ENCODE peak calls at places on chromosomes 3 and 15, in seven cellular contexts. B is AG04449, X is K562, C is osteoblast, E is cardiac muscle cell, J is epithelial cell of esophagus, L is sigmoid colon. Z is an unnamed sample.

GRCh38 chr3:46890132-46890531 is 12.6 kb downstream of the PTH1R start:
- DNase-seq in B (no peak), X (peak), C (peak), E (no peak), J (no peak), L (no peak), Z (no peak)

GRCh38 chr3:197748597-197749314 is 927 bp upstream of the FYTTD1 start:
- DNase-seq in B (no peak), X (no peak), C (peak), E (no peak), J (no peak), L (no peak), Z (peak)

GRCh38 chr3:38334656-38335055 is 11.9 kb upstream of the XYLB start:
- DNase-seq in B (peak), X (no peak), C (no peak), E (peak), J (no peak), L (no peak), Z (peak)

GRCh38 chr3:49410102-49410843 is 1.5 kb downstream of the RHOA start:
- DNase-seq in B (no peak), X (peak), C (no peak), E (no peak), J (no peak), L (no peak), Z (no peak)

GRCh38 chr3:147680820-147681488 is 271.8 kb downstream of the ZIC1 start:
- DNase-seq in B (no peak), X (no peak), C (no peak), E (peak), J (no peak), L (no peak), Z (no peak)

GRCh38 chr15:57595011-57595866 is 3.5 kb downstream of the MYZAP start:
- DNase-seq in B (no peak), X (no peak), C (peak), E (peak), J (no peak), L (no peak), Z (no peak)

GRCh38 chr3:13452490-13453335 is 27.4 kb upstream of the HDAC11 start:
- DNase-seq in B (no peak), X (peak), C (peak), E (peak), J (peak), L (no peak), Z (peak)

GRCh38 chr3:44845528-44846520 is 15.9 kb upstream of the TMEM42 start:
- DNase-seq in B (peak), X (no peak), C (no peak), E (peak), J (peak), L (no peak), Z (peak)

GRCh38 chr15:40310001-40310959 is 2.5 kb upstream of the PLCB2 start:
- DNase-seq in B (no peak), X (peak), C (peak), E (peak), J (peak), L (peak), Z (no peak)

GRCh38 chr15:50850003-50850402 is 58.5 kb upstream of the AP4E1 start:
- DNase-seq in B (no peak), X (no peak), C (no peak), E (no peak), J (no peak), L (no peak), Z (no peak)

DNA sequence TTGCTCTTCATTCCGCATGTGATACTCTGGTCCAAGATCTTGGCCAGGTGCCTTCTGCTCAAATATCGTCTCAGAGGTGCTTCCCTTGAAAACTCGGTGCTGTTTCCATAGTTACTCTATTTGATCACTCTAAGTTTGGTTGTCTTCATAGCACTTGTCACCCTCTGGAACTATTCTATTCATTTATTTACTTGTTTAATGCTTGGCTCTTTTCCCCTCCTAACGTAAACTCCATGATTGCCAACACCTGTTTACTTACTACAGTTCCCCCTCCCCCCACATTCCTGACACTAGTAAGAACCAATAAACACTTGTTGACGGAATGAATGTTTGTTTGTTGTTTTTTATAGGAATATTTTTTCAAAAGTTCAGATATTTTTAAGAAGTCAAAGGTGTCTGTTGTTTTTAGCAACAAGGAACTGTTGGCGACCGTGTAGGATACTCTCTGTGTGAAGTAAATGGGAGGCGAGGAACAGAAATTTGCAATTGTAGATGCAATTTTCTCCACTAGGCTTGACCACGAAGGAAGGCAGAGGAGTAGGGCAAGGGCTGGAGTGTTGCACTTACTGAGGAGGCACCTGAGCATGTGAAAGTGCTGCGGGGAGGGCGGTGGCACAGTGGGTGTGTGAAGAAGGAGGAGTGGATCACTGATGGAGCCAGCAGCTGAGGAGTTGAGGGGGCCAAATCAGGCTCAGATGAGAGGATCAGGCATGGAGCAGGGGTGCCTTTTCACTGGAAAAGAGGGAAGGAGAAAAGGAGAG is 48.4 kb downstream of the MOBP start:
- DNase-seq in B (no peak), X (no peak), C (no peak), E (no peak), J (no peak), L (no peak), Z (no peak)
- TF ChIP-seq CTCF in B (no peak), X (no peak), C (no peak), E (no peak), J (no peak), L (no peak), Z (no peak)

DNA sequence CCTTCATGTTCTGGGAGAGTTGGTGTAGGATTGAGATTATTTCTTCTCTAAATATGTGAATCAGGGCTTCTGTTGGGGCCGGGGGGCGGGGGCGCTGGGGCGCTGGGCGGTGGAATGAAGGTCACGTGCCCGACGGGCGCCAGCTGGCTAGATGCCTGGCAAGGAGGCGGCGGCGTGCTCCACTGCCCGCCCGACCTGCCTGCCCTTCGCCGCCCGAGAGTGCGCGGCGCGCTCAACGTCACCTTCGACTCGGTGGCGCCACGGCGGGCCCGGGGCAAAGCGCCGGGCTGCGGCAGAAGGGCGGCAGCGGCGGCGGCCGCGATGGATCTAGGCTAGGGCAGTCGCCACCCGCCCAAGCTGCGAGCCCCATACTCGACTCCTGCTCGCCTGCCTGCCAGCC is 47.0 kb upstream of the LHFPL4 start:
- DNase-seq in B (no peak), X (no peak), C (peak), E (no peak), J (peak), L (no peak), Z (peak)
- H3K4me3 ChIP-seq in B (no peak), X (no peak), C (peak), E (no peak), J (no peak), L (peak), Z (no peak)

DNA sequence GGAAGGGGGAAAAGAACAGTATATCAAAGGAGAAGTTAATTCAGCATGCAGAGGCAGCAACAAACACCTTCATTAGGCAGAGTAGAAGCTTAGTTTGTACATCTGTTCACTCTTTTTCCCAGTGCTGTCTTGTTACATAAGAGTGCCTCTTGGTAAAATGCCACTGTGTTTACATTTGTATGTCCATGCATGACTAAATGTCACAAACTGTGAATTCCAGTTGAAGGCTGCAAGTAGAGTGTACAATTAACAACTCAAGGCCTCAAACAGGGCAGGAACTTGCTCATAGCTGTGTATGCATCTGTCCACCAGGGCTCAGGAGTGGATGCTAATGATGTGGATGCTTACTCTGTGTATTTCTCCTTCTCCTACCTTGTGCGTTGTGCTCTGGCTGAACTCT is 214.2 kb upstream of the TPM1 start:
- DNase-seq in B (no peak), X (no peak), C (no peak), E (no peak), J (no peak), L (no peak), Z (no peak)
- TF ChIP-seq CTCF in B (no peak), X (no peak), C (no peak), E (no peak), J (peak), L (no peak), Z (no peak)

GRCh38 chr3:128497305-128498126 is 4.5 kb upstream of the GATA2 start:
- DNase-seq in B (no peak), X (peak), C (peak), E (peak), J (peak), L (peak), Z (peak)
- H3K4me3 ChIP-seq in B (peak), X (peak), C (peak), E (peak), J (peak), L (peak), Z (peak)

GRCh38 chr3:132180337-132180791 is 136.8 kb upstream of the ACP3 start:
- DNase-seq in B (peak), X (no peak), C (peak), E (peak), J (peak), L (no peak), Z (peak)
- TF ChIP-seq CTCF in B (peak), X (peak), C (peak), E (peak), J (peak), L (no peak), Z (peak)

DNA sequence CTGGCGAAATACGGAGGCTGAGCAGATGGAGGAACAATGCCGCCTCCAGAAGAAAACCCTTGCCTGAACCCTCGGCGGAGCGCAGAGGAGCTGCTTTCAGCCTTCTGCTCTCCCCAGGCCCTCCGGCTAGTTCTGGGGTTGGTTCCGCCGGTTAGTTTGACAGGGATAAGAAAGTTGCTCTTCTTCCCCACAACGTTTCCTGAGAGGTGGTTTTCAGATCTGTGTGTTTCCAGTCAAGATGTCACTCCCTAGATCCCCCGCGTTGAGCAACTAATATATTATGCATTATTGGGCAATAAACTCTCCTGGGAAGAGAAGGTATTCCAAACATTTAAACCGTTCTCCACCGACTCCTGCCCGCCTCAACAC is 551 bp downstream of the NLGN1 start:
- DNase-seq in B (no peak), X (no peak), C (peak), E (peak), J (peak), L (no peak), Z (no peak)
- H3K4me3 ChIP-seq in B (peak), X (no peak), C (peak), E (peak), J (peak), L (peak), Z (peak)

GRCh38 chr3:98263944-98264343 is at the start of gene OR5H6:
- DNase-seq in B (no peak), X (no peak), C (no peak), E (no peak), J (no peak), L (no peak), Z (no peak)

GRCh38 chr3:98259707-98260106 is 4.3 kb upstream of the OR5H6 start:
- DNase-seq in B (no peak), X (peak), C (no peak), E (no peak), J (peak), L (no peak), Z (no peak)
- TF ChIP-seq CTCF in B (no peak), X (no peak), C (no peak), E (no peak), J (peak), L (no peak), Z (no peak)

DNA sequence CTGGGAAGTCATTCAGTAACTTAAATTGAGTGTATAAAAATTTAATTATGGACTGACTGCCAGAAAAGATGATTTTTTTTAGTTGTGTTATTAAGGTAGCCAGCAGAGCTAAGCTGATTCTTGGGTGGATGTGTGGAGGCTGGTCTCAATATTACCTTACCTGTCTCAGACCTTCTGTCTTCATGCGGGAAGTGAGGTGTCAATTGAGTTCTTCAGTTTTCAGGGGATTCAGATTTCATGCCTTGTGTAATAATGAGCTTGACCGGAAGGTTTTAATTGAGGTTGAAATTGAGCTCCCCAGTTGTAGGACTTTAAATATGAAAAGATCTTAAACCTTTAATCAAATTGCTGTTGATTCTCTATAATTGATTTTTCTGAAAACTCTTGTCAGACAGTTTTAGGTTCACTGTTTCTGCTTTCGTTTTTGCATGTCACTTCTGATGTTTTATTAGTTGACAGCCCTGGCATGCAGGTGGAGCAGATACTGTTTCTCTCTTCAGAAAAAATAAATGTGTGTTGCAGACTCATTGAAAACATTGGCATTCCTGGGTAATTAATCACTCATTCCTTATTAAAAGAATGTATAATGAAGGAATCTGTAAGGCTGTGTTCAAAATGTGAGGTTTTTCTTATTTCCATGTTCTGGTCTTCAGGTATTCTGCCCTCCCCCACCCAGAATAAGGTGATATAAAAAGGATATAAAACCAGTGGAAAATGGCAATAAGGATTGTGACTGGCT is 54.5 kb downstream of the PSMD6 start:
- DNase-seq in B (no peak), X (no peak), C (no peak), E (no peak), J (peak), L (no peak), Z (no peak)
- H3K4me3 ChIP-seq in B (no peak), X (no peak), C (no peak), E (no peak), J (no peak), L (no peak), Z (no peak)

Z was measured in foreskin fibroblast.